ENCODE peak calls at places on chromosomes 4 and X, in seven cellular contexts. One of them, this sample, is unnamed.

GRCh38 chrX:115533485-115533884 is 27.5 kb upstream of the PLS3 start:
- DNase-seq in mesenchymal stem cell: peak; percentile 25
- DNase-seq in GM12878: no peak
- DNase-seq in tibial artery: no peak
- DNase-seq in lower lobe of right lung: no peak
- DNase-seq in WERI-Rb-1: no peak
- DNase-seq in CD8-positive, alpha-beta T cell: no peak
- DNase-seq in this sample: no peak

GRCh38 chrX:16394290-16394689 is 227.0 kb downstream of the MAGEB17 start:
- DNase-seq in WERI-Rb-1: no peak
- DNase-seq in tibial artery: no peak
- DNase-seq in CD8-positive, alpha-beta T cell: no peak
- DNase-seq in lower lobe of right lung: no peak
- DNase-seq in GM12878: no peak
- DNase-seq in mesenchymal stem cell: no peak
- DNase-seq in this sample: peak; percentile 1

GRCh38 chr4:110049951-110050925 is 137.6 kb downstream of the EGF start:
- DNase-seq in lower lobe of right lung: no peak
- DNase-seq in CD8-positive, alpha-beta T cell: peak; percentile 65
- DNase-seq in WERI-Rb-1: peak; percentile 65
- DNase-seq in mesenchymal stem cell: peak; percentile 59
- DNase-seq in GM12878: peak; percentile 8
- DNase-seq in tibial artery: no peak
- DNase-seq in this sample: peak; percentile 2

GRCh38 chr4:76584235-76585152 is 149.5 kb downstream of the SHROOM3 start:
- DNase-seq in mesenchymal stem cell: peak; percentile 96
- DNase-seq in GM12878: no peak
- DNase-seq in lower lobe of right lung: no peak
- DNase-seq in WERI-Rb-1: no peak
- DNase-seq in CD8-positive, alpha-beta T cell: no peak
- DNase-seq in tibial artery: no peak
- DNase-seq in this sample: no peak

GRCh38 chrX:115968436-115969252 is 201.9 kb upstream of the AGTR2 start:
- DNase-seq in GM12878: no peak
- DNase-seq in lower lobe of right lung: peak; percentile 62
- DNase-seq in CD8-positive, alpha-beta T cell: no peak
- DNase-seq in mesenchymal stem cell: peak; percentile 66
- DNase-seq in WERI-Rb-1: no peak
- DNase-seq in tibial artery: no peak
- DNase-seq in this sample: peak; percentile 46

GRCh38 chr4:122246551-122246950 is 94.4 kb downstream of the BLTP1 start:
- DNase-seq in CD8-positive, alpha-beta T cell: no peak
- DNase-seq in GM12878: no peak
- DNase-seq in lower lobe of right lung: no peak
- DNase-seq in mesenchymal stem cell: no peak
- DNase-seq in WERI-Rb-1: no peak
- DNase-seq in tibial artery: no peak
- DNase-seq in this sample: no peak

GRCh38 chrX:150028692-150029091 is 90.4 kb upstream of the EOLA2 start:
- DNase-seq in lower lobe of right lung: no peak
- DNase-seq in GM12878: peak; percentile 4
- DNase-seq in tibial artery: no peak
- DNase-seq in WERI-Rb-1: no peak
- DNase-seq in mesenchymal stem cell: no peak
- DNase-seq in CD8-positive, alpha-beta T cell: no peak
- DNase-seq in this sample: no peak

GRCh38 chrX:42398967-42399631 is 378.9 kb downstream of the PPP1R2C start:
- DNase-seq in WERI-Rb-1: no peak
- DNase-seq in tibial artery: no peak
- DNase-seq in mesenchymal stem cell: peak; percentile 2
- DNase-seq in CD8-positive, alpha-beta T cell: no peak
- DNase-seq in lower lobe of right lung: no peak
- DNase-seq in GM12878: no peak
- DNase-seq in this sample: no peak

GRCh38 chrX:20514358-20514757 is 247.6 kb upstream of the RPS6KA3 start:
- DNase-seq in mesenchymal stem cell: peak; percentile 78
- DNase-seq in tibial artery: no peak
- DNase-seq in lower lobe of right lung: no peak
- DNase-seq in CD8-positive, alpha-beta T cell: no peak
- DNase-seq in WERI-Rb-1: no peak
- DNase-seq in GM12878: no peak
- DNase-seq in this sample: peak; percentile 73

GRCh38 chr4:128850252-128850651 is 40.8 kb downstream of the JADE1 start:
- DNase-seq in GM12878: no peak
- DNase-seq in lower lobe of right lung: no peak
- DNase-seq in CD8-positive, alpha-beta T cell: no peak
- DNase-seq in WERI-Rb-1: no peak
- DNase-seq in mesenchymal stem cell: no peak
- DNase-seq in tibial artery: no peak
- DNase-seq in this sample: no peak

GRCh38 chrX:7617994-7618393 is 225.0 kb upstream of the VCX start:
- DNase-seq in mesenchymal stem cell: no peak
- DNase-seq in GM12878: no peak
- DNase-seq in tibial artery: no peak
- DNase-seq in lower lobe of right lung: no peak
- DNase-seq in CD8-positive, alpha-beta T cell: no peak
- DNase-seq in WERI-Rb-1: no peak
- DNase-seq in this sample: no peak

GRCh38 chrX:48514126-48514806 is 5.5 kb downstream of the PORCN start:
- DNase-seq in lower lobe of right lung: no peak
- DNase-seq in CD8-positive, alpha-beta T cell: no peak
- DNase-seq in GM12878: no peak
- DNase-seq in mesenchymal stem cell: no peak
- DNase-seq in tibial artery: no peak
- DNase-seq in WERI-Rb-1: no peak
- DNase-seq in this sample: no peak

GRCh38 chr4:182671749-182672148 is 245.4 kb downstream of the DCTD start:
- DNase-seq in GM12878: no peak
- DNase-seq in mesenchymal stem cell: no peak
- DNase-seq in tibial artery: no peak
- DNase-seq in lower lobe of right lung: no peak
- DNase-seq in WERI-Rb-1: no peak
- DNase-seq in CD8-positive, alpha-beta T cell: no peak
- DNase-seq in this sample: no peak

GRCh38 chr4:184370711-184371389 is 103.5 kb downstream of the IRF2 start:
- DNase-seq in tibial artery: no peak
- DNase-seq in GM12878: no peak
- DNase-seq in mesenchymal stem cell: no peak
- DNase-seq in CD8-positive, alpha-beta T cell: no peak
- DNase-seq in WERI-Rb-1: no peak
- DNase-seq in lower lobe of right lung: no peak
- DNase-seq in this sample: no peak

GRCh38 chr4:150280081-150280950 is 202.1 kb downstream of the DCLK2 start:
- DNase-seq in GM12878: no peak
- DNase-seq in tibial artery: no peak
- DNase-seq in lower lobe of right lung: no peak
- DNase-seq in CD8-positive, alpha-beta T cell: no peak
- DNase-seq in WERI-Rb-1: peak; percentile 84
- DNase-seq in mesenchymal stem cell: peak; percentile 89
- DNase-seq in this sample: no peak

GRCh38 chr4:87716350-87717041 is 66.4 kb downstream of the DMP1 start:
- DNase-seq in lower lobe of right lung: no peak
- DNase-seq in GM12878: no peak
- DNase-seq in CD8-positive, alpha-beta T cell: no peak
- DNase-seq in mesenchymal stem cell: no peak
- DNase-seq in tibial artery: no peak
- DNase-seq in WERI-Rb-1: no peak
- DNase-seq in this sample: no peak

GRCh38 chrX:39816871-39817731 is 280.7 kb downstream of the BCOR start:
- DNase-seq in lower lobe of right lung: no peak
- DNase-seq in mesenchymal stem cell: peak; percentile 71
- DNase-seq in WERI-Rb-1: no peak
- DNase-seq in CD8-positive, alpha-beta T cell: no peak
- DNase-seq in tibial artery: no peak
- DNase-seq in GM12878: no peak
- DNase-seq in this sample: peak; percentile 59

GRCh38 chr4:68162196-68162595 is 32.5 kb upstream of the TMPRSS11F start:
- DNase-seq in lower lobe of right lung: no peak
- DNase-seq in GM12878: no peak
- DNase-seq in tibial artery: no peak
- DNase-seq in mesenchymal stem cell: no peak
- DNase-seq in WERI-Rb-1: no peak
- DNase-seq in CD8-positive, alpha-beta T cell: no peak
- DNase-seq in this sample: no peak

GRCh38 chrX:134482371-134482770 is 22.4 kb downstream of the HPRT1 start:
- DNase-seq in mesenchymal stem cell: no peak
- DNase-seq in CD8-positive, alpha-beta T cell: no peak
- DNase-seq in lower lobe of right lung: no peak
- DNase-seq in WERI-Rb-1: no peak
- DNase-seq in GM12878: no peak
- DNase-seq in tibial artery: no peak
- DNase-seq in this sample: no peak

GRCh38 chr4:39480251-39480650 is 21.4 kb downstream of the LIAS start:
- DNase-seq in mesenchymal stem cell: no peak
- DNase-seq in CD8-positive, alpha-beta T cell: no peak
- DNase-seq in tibial artery: no peak
- DNase-seq in GM12878: no peak
- DNase-seq in WERI-Rb-1: no peak
- DNase-seq in lower lobe of right lung: no peak
- DNase-seq in this sample: no peak

GRCh38 chrX:10047631-10048030 is 80.5 kb downstream of the CLDN34 start:
- DNase-seq in tibial artery: no peak
- DNase-seq in mesenchymal stem cell: no peak
- DNase-seq in lower lobe of right lung: no peak
- DNase-seq in GM12878: no peak
- DNase-seq in CD8-positive, alpha-beta T cell: no peak
- DNase-seq in WERI-Rb-1: no peak
- DNase-seq in this sample: no peak

GRCh38 chr4:41221850-41222249 is 7.5 kb upstream of the APBB2 start:
- DNase-seq in CD8-positive, alpha-beta T cell: no peak
- DNase-seq in WERI-Rb-1: no peak
- DNase-seq in mesenchymal stem cell: no peak
- DNase-seq in tibial artery: no peak
- DNase-seq in GM12878: no peak
- DNase-seq in lower lobe of right lung: no peak
- DNase-seq in this sample: no peak

GRCh38 chr4:177301127-177301639 is 8.5 kb upstream of the NEIL3 start:
- DNase-seq in mesenchymal stem cell: no peak
- DNase-seq in tibial artery: no peak
- DNase-seq in CD8-positive, alpha-beta T cell: no peak
- DNase-seq in WERI-Rb-1: no peak
- DNase-seq in GM12878: no peak
- DNase-seq in lower lobe of right lung: no peak
- DNase-seq in this sample: no peak

GRCh38 chr4:177308125-177308524 is 1.5 kb upstream of the NEIL3 start:
- DNase-seq in tibial artery: no peak
- DNase-seq in mesenchymal stem cell: peak; percentile 82
- DNase-seq in GM12878: no peak
- DNase-seq in CD8-positive, alpha-beta T cell: no peak
- DNase-seq in lower lobe of right lung: no peak
- DNase-seq in WERI-Rb-1: no peak
- DNase-seq in this sample: peak; percentile 100

GRCh38 chr4:177297781-177298391 is 11.8 kb upstream of the NEIL3 start:
- DNase-seq in lower lobe of right lung: no peak
- DNase-seq in GM12878: no peak
- DNase-seq in CD8-positive, alpha-beta T cell: no peak
- DNase-seq in WERI-Rb-1: no peak
- DNase-seq in tibial artery: no peak
- DNase-seq in mesenchymal stem cell: no peak
- DNase-seq in this sample: no peak

DNA sequence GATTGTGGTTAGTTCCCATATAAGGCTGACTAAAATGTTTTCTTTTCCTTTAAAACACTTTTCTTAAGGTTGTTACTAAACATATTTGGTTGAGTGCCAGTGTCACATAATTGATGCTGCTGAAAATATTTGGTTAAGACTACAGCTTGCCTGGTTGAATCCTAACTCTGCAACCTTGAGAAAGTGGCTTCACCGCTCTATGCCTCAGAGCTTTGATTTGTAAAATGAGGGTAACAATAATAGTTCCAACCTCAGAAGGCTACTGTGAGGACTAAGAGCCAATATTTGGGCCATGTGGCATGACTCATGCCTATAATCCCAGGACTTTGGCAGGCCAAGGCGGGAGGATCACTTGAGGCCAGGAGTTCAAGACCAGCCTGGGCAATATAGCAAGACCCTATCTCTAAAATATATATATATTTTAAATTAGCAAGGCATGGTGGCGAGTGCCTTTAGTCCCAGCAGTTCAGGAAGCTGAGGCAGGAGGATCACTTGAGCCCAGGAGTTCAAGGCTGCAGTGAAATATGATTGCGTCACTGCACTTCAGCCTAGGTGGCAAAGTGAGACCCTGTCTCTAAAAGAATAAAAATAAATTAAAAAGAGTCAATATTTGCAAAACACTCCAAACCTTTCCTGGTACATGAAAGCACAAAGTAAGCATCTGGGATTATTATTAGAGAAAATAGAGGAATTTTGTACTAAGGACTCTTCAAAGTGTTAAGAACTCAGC is 7.1 kb upstream of the NEIL3 start:
- DNase-seq in lower lobe of right lung: no peak
- DNase-seq in CD8-positive, alpha-beta T cell: no peak
- DNase-seq in GM12878: no peak
- DNase-seq in mesenchymal stem cell: no peak
- DNase-seq in tibial artery: no peak
- DNase-seq in WERI-Rb-1: no peak
- DNase-seq in this sample: peak; percentile 70
- H3K4me3 ChIP-seq in lower lobe of right lung: no peak overlapping the region
- H3K4me3 ChIP-seq in CD8-positive, alpha-beta T cell: no peak overlapping the region
- H3K4me3 ChIP-seq in GM12878: no peak overlapping the region
- H3K4me3 ChIP-seq in mesenchymal stem cell: no peak overlapping the region
- H3K4me3 ChIP-seq in tibial artery: no peak overlapping the region
- H3K4me3 ChIP-seq in WERI-Rb-1: no peak overlapping the region
- H3K4me3 ChIP-seq in this sample: no peak overlapping the region

GRCh38 chrX:1242901-1243402 is 25.7 kb upstream of the CSF2RA start:
- DNase-seq in CD8-positive, alpha-beta T cell: no peak
- DNase-seq in lower lobe of right lung: no peak
- DNase-seq in WERI-Rb-1: no peak
- DNase-seq in mesenchymal stem cell: no peak
- DNase-seq in tibial artery: no peak
- DNase-seq in GM12878: peak; percentile 51
- DNase-seq in this sample: peak; percentile 60
- H3K9me3 ChIP-seq in CD8-positive, alpha-beta T cell: no peaks in the 10 kb centered on the region
- H3K9me3 ChIP-seq in lower lobe of right lung: no peaks in the 10 kb centered on the region
- H3K9me3 ChIP-seq in WERI-Rb-1: peaks cover 6% of the 10 kb centered on the region
- H3K9me3 ChIP-seq in mesenchymal stem cell: no peaks in the 10 kb centered on the region
- H3K9me3 ChIP-seq in tibial artery: no peaks in the 10 kb centered on the region
- H3K9me3 ChIP-seq in GM12878: no peaks in the 10 kb centered on the region
- H3K9me3 ChIP-seq in this sample: no peaks in the 10 kb centered on the region

DNA sequence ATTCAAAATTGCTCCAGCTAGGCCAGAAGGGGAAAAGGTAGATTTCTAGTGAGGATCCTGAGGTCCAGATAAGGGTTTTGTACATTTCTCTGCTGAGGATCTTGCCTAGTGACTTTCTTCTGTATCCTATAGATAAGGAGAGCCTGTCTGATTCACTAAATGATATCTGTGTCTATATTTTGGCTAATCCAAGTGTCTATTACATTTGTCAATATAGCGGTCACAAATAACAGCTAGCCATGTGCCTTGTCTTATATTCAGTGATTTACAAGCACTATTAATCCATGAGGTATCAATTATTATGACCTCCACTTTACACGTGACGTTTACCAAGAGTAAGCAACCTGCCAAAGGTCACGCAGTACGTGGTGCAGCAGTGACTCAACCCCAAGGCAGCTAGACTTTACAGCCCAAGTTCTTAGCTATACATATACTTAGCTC is 41.6 kb downstream of the TMEM165 start:
- DNase-seq in mesenchymal stem cell: peak; percentile 44
- DNase-seq in lower lobe of right lung: no peak
- DNase-seq in CD8-positive, alpha-beta T cell: no peak
- DNase-seq in GM12878: no peak
- DNase-seq in WERI-Rb-1: no peak
- DNase-seq in tibial artery: no peak
- DNase-seq in this sample: no peak
- H3K36me3 ChIP-seq in mesenchymal stem cell: peaks cover 9% of the 10 kb centered on the region
- H3K36me3 ChIP-seq in lower lobe of right lung: peaks cover 80% of the 10 kb centered on the region
- H3K36me3 ChIP-seq in CD8-positive, alpha-beta T cell: peaks cover 5% of the 10 kb centered on the region
- H3K36me3 ChIP-seq in GM12878: peaks cover 3% of the 10 kb centered on the region
- H3K36me3 ChIP-seq in WERI-Rb-1: peaks cover 62% of the 10 kb centered on the region
- H3K36me3 ChIP-seq in tibial artery: peaks cover 72% of the 10 kb centered on the region
- H3K36me3 ChIP-seq in this sample: peaks cover 18% of the 10 kb centered on the region

GRCh38 chr4:43586813-43587212 is 694.3 kb downstream of the GRXCR1 start:
- DNase-seq in WERI-Rb-1: no peak
- DNase-seq in tibial artery: no peak
- DNase-seq in CD8-positive, alpha-beta T cell: no peak
- DNase-seq in mesenchymal stem cell: no peak
- DNase-seq in GM12878: no peak
- DNase-seq in lower lobe of right lung: no peak
- DNase-seq in this sample: no peak
- H3K4me3 ChIP-seq in WERI-Rb-1: no peak overlapping the region
- H3K4me3 ChIP-seq in tibial artery: no peak overlapping the region
- H3K4me3 ChIP-seq in CD8-positive, alpha-beta T cell: no peak overlapping the region
- H3K4me3 ChIP-seq in mesenchymal stem cell: no peak overlapping the region
- H3K4me3 ChIP-seq in GM12878: no peak overlapping the region
- H3K4me3 ChIP-seq in lower lobe of right lung: no peak overlapping the region
- H3K4me3 ChIP-seq in this sample: no peak overlapping the region

This sample was measured in MG63.